ENCODE peak calls at places on chromosomes 16 and 17, in six cellular contexts. A, H, F, G, X and U are unnamed samples. For H3K9me3 and H3K27me3, the result is how much of the 10 kb centered on the place peaks cover.

GRCh38 chr16:11755022-11755760 is 12.5 kb upstream of the TXNDC11 start:
- DNase-seq in F (no peak), A (no peak), H (no peak), X (no peak), G (no peak), U (no peak)

GRCh38 chr17:75346906-75347305 is 57.7 kb upstream of the SLC25A19 start:
- DNase-seq in G (peak), A (no peak), H (no peak), X (no peak), F (no peak), U (no peak)

GRCh38 chr16:68070249-68070725 is 14.9 kb upstream of the NFATC3 start:
- DNase-seq in A (no peak), H (no peak), F (no peak), G (no peak), X (peak), U (no peak)

GRCh38 chr17:72927146-72927545 is 165.3 kb downstream of the SLC39A11 start:
- DNase-seq in A (no peak), F (no peak), X (no peak), G (no peak), H (no peak), U (no peak)

GRCh38 chr17:9247401-9247938 is 226.2 kb downstream of the NTN1 start:
- DNase-seq in G (no peak), F (no peak), A (no peak), H (no peak), X (no peak), U (no peak)

GRCh38 chr17:74780443-74781238 is 4.5 kb upstream of the NAT9 start:
- DNase-seq in H (no peak), A (no peak), G (peak), F (no peak), X (peak), U (no peak)

GRCh38 chr16:68265078-68265925 is 976 bp downstream of the SLC7A6 start:
- DNase-seq in X (peak), A (no peak), F (no peak), H (peak), G (no peak), U (peak)

GRCh38 chr16:13896543-13897182 is 23.3 kb upstream of the ERCC4 start:
- DNase-seq in F (no peak), G (no peak), A (no peak), H (no peak), X (no peak), U (no peak)

GRCh38 chr17:75720656-75721462 is at the start of gene ITGB4:
- DNase-seq in H (peak), F (peak), X (peak), A (no peak), G (peak), U (peak)

GRCh38 chr16:78812582-78812981 is 713.1 kb downstream of the WWOX start:
- DNase-seq in A (no peak), X (no peak), F (no peak), H (no peak), G (no peak), U (no peak)

GRCh38 chr16:47025641-47026040 is 52.2 kb upstream of the DNAJA2 start:
- DNase-seq in A (no peak), F (no peak), G (no peak), X (no peak), H (no peak), U (no peak)

GRCh38 chr17:40530988-40531971 is 29.9 kb upstream of the TNS4 start:
- DNase-seq in H (no peak), F (peak), X (no peak), G (no peak), A (no peak), U (peak)

DNA sequence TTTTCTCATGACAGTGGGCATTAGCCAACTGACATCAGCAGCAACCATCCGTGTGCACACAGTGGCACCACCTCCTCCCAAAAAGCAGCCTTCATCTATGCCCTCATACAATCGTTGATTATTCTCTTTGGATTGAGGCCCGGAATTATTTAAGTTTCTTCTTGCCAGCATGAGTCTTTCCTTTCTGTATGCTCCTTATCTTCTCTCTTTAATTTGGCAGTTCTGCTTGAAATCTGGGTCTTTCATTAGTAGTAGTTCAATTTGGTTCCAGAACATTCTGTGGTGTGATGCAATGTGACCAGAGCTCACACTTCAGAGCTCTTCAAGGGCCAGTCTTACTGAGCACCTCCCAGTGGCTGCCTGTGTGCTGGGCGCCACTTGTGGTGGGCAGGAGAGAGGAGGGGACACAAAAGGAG is 52.2 kb upstream of the STH start:
- DNase-seq in G (no peak), A (no peak), H (no peak), F (no peak), X (no peak), U (no peak)
- TF ChIP-seq CTCF in G (no peak), A (no peak), H (no peak), F (no peak), X (no peak), U (no peak)

GRCh38 chr16:49078104-49078503 is 203.5 kb downstream of the CBLN1 start:
- DNase-seq in H (no peak), A (no peak), F (no peak), X (no peak), G (no peak), U (no peak)
- H3K9me3 ChIP-seq in H (under half), A (under half), F (under half), X (under half), G (under half), U (under half)

DNA sequence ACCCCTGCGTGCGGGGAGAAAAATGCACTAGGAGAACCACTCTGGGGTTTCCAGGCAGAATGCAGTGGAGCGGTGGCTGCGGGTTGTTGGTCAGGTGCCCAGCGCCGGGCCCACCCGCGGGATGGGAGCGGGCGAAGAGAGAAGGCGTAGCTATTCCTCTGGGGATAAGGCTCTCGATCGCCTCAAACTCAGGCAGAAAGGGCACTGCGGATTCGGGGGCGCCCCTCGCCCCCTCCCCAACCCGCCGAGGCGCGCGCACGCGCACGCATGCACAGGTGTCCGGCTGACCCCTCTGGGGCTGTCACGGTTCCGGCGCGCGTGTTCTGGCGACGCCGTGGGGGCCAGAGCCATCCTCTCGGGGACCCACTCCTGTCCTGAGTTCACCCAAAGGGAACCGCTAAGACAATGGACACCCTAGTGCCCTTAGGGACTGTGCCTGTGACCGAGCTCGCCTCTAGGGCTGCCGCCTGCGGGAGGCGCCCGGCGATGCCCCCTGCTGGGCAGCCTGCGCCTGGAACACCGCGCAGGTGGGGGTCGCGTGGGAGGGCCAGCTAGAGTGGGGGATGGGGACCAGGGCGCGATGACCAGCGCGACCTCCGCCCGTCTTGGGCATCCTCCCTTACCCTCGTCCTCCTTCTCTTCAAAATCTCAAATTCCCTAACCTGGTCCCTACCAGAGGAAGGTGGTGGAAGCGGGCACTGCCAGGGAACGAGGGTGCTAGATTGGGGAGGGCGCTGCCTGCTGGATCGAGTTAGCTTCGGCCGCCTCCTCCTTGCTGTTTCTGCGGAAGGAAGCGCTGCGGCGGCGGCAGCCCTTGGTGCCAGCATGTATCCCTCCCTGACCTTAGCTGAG is 14.4 kb upstream of the CBX8 start:
- DNase-seq in X (no peak), G (peak), F (peak), H (no peak), A (no peak), U (no peak)
- H3K27me3 ChIP-seq in X (under half), G (half or more), F (under half), H (half or more), A (half or more), U (half or more)

DNA sequence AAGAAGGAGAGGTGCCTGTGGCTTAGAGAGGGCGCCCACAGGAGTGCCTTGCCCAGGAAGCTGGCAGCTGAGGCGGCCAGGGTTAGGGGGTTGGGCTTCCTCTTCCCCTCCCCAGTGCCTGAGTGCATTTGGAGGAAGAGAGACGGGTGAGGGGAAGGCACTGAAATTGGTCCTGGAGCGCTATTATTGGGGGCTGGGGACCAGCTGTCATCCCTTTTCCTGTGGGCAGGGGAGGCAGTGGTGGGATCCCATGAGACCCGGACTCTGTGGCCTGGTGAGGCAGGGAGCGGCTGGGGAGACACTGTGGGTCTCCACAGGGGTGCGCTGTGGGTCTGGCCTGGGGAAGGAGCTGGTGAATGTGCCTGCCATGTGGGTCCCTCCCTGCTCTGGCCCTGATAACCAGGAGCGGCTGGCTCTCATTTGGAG is 259.7 kb downstream of the SEC14L1 start:
- DNase-seq in F (no peak), H (no peak), G (peak), X (peak), A (no peak), U (peak)
- TF ChIP-seq CTCF in F (no peak), H (no peak), G (peak), X (peak), A (peak), U (peak)

GRCh38 chr16:3306078-3306477 is 781 bp downstream of the ZNF75A start:
- DNase-seq in H (no peak), X (no peak), G (no peak), F (no peak), A (no peak), U (no peak)

GRCh38 chr16:3317315-3317999 is 12.2 kb downstream of the ZNF75A start:
- DNase-seq in A (no peak), F (no peak), G (no peak), X (no peak), H (no peak), U (no peak)

DNA sequence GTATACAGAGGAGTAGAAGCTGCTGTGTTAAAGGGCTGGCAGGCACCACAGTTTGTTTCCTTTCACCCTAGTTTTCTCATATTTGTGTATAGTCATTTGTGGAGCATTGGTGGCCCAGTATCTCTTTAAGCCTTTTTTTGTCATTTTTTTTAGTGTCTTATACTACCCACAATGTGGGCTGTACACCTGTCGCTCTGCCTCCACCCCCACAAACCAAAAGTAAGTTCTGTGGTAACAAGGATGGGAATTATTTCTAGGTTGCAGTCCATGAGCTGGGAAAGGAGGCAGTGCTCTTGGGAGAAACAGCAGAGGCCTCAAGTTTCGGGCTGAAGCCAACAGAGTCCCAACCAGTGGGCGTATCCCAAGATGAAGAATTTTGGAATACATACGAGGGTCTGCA is 6.2 kb downstream of the ZNF75A start:
- DNase-seq in A (no peak), G (no peak), H (no peak), F (no peak), X (no peak), U (no peak)
- H3K9me3 ChIP-seq in A (half or more), G (half or more), H (under half), F (under half), X (under half), U (half or more)

GRCh38 chr17:17681187-17681743 is at the start of gene RAI1:
- DNase-seq in X (peak), H (peak), F (peak), G (peak), A (peak), U (peak)
- H3K27me3 ChIP-seq in X (under half), H (under half), F (under half), G (half or more), A (under half), U (under half)

GRCh38 chr16:27972500-27972899 is 91.0 kb downstream of the GSG1L start:
- DNase-seq in H (peak), X (no peak), F (no peak), G (peak), A (no peak), U (peak)
- TF ChIP-seq CTCF in H (peak), X (peak), F (no peak), G (peak), A (peak), U (peak)

DNA sequence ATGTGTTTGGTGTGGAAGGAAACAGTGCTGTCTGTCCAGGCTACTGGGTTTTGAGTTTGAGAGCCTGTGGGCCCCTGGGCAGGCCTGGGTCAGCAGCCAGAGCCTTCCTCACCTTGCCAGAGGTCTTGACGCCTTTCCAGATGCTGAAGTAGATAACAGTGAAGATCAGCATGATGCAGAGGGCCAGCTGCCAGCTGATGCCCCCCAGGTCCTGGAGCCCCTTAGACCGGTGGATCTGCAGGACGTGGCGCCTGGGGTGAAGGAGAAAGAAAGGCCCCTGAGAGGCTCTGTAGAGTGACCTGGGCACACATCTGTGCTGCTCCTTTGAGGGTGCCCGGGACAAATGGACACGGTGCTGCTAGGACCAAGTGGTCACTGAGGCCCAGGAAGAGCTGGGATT is 18.4 kb downstream of the SLC6A4 start:
- DNase-seq in X (no peak), G (no peak), H (no peak), F (no peak), A (no peak), U (no peak)
- H3K9me3 ChIP-seq in X (under half), G (under half), H (under half), F (under half), A (under half), U (under half)

DNA sequence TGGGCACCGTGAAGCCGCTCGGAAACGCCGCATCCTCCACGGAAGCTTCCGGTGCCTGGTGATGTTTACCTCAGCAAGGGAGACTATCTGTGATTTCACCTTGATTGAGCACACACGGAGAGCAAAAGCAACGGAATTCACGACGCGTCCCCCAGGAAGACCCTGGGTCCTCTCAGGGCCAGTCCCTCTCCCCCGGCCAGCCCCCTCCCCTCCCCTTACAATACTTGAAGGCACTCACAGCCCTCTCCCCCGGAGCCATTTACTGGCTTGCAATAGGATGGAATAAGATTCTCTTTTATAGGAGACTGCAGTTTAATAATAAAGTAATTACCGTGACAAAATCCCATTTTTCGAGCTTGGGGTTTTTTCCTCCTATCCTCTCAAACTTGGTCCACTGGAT is 104.7 kb downstream of the ENGASE start:
- DNase-seq in F (no peak), H (no peak), X (no peak), A (no peak), G (no peak), U (no peak)
- H3K27me3 ChIP-seq in F (under half), H (under half), X (under half), A (under half), G (under half), U (under half)

GRCh38 chr17:8159032-8159400 is 3.7 kb downstream of the VAMP2 start:
- DNase-seq in H (no peak), F (no peak), G (no peak), A (no peak), X (no peak), U (no peak)
- TF ChIP-seq CTCF in H (no peak), F (no peak), G (no peak), A (no peak), X (no peak), U (no peak)